ENCODE peak calls at places on chromosomes 13 and 19, in nine cellular contexts. One of them, this sample, is unnamed.

GRCh38 chr19:1668339-1669123 is 16.1 kb upstream of the TCF3 start:
- DNase-seq in ovary: no peak
- DNase-seq in gastrocnemius medialis: no peak
- DNase-seq in tibial nerve: no peak
- DNase-seq in uterus: no peak
- DNase-seq in breast epithelium: no peak
- DNase-seq in adrenal gland: no peak
- DNase-seq in A549: no peak
- DNase-seq in spleen: peak; percentile 86
- DNase-seq in this sample: no peak

GRCh38 chr19:32311371-32311770 is 34.0 kb upstream of the ZNF507 start:
- DNase-seq in A549: no peak
- DNase-seq in breast epithelium: no peak
- DNase-seq in ovary: no peak
- DNase-seq in spleen: no peak
- DNase-seq in adrenal gland: no peak
- DNase-seq in tibial nerve: no peak
- DNase-seq in uterus: no peak
- DNase-seq in gastrocnemius medialis: no peak
- DNase-seq in this sample: peak; percentile 64

GRCh38 chr13:24178847-24179845 is 18.6 kb downstream of the SPATA13 start:
- DNase-seq in gastrocnemius medialis: no peak
- DNase-seq in breast epithelium: no peak
- DNase-seq in adrenal gland: no peak
- DNase-seq in ovary: no peak
- DNase-seq in A549: no peak
- DNase-seq in spleen: no peak
- DNase-seq in uterus: no peak
- DNase-seq in tibial nerve: no peak
- DNase-seq in this sample: no peak

GRCh38 chr13:42405665-42406390 is 133.9 kb downstream of the AKAP11 start:
- DNase-seq in breast epithelium: no peak
- DNase-seq in uterus: no peak
- DNase-seq in tibial nerve: no peak
- DNase-seq in A549: no peak
- DNase-seq in adrenal gland: no peak
- DNase-seq in gastrocnemius medialis: no peak
- DNase-seq in ovary: no peak
- DNase-seq in spleen: no peak
- DNase-seq in this sample: no peak

GRCh38 chr13:96968027-96968426 is 26.2 kb downstream of the OXGR1 start:
- DNase-seq in ovary: no peak
- DNase-seq in uterus: no peak
- DNase-seq in breast epithelium: no peak
- DNase-seq in spleen: no peak
- DNase-seq in adrenal gland: no peak
- DNase-seq in tibial nerve: no peak
- DNase-seq in gastrocnemius medialis: no peak
- DNase-seq in A549: no peak
- DNase-seq in this sample: no peak

GRCh38 chr19:7748756-7749155 is 1.4 kb upstream of the CD209 start:
- DNase-seq in breast epithelium: no peak
- DNase-seq in A549: peak; percentile 54
- DNase-seq in uterus: no peak
- DNase-seq in adrenal gland: peak; percentile 52
- DNase-seq in tibial nerve: no peak
- DNase-seq in spleen: no peak
- DNase-seq in gastrocnemius medialis: no peak
- DNase-seq in ovary: no peak
- DNase-seq in this sample: no peak

GRCh38 chr19:14361824-14362223 is 19.4 kb upstream of the ADGRE5 start:
- DNase-seq in A549: peak; percentile 57
- DNase-seq in ovary: no peak
- DNase-seq in uterus: peak; percentile 62
- DNase-seq in tibial nerve: no peak
- DNase-seq in breast epithelium: no peak
- DNase-seq in gastrocnemius medialis: no peak
- DNase-seq in spleen: peak; percentile 77
- DNase-seq in adrenal gland: no peak
- DNase-seq in this sample: no peak

GRCh38 chr13:49746111-49746510 is 46.4 kb downstream of the KPNA3 start:
- DNase-seq in gastrocnemius medialis: no peak
- DNase-seq in breast epithelium: no peak
- DNase-seq in adrenal gland: peak; percentile 23
- DNase-seq in A549: peak; percentile 14
- DNase-seq in tibial nerve: no peak
- DNase-seq in spleen: no peak
- DNase-seq in ovary: no peak
- DNase-seq in uterus: no peak
- DNase-seq in this sample: no peak

GRCh38 chr13:23715762-23716235 is 145.6 kb downstream of the TNFRSF19 start:
- DNase-seq in A549: peak; percentile 38
- DNase-seq in gastrocnemius medialis: no peak
- DNase-seq in ovary: no peak
- DNase-seq in uterus: no peak
- DNase-seq in spleen: no peak
- DNase-seq in adrenal gland: no peak
- DNase-seq in tibial nerve: no peak
- DNase-seq in breast epithelium: no peak
- DNase-seq in this sample: no peak

GRCh38 chr13:20124303-20124702 is 36.5 kb downstream of the GJA3 start:
- DNase-seq in gastrocnemius medialis: no peak
- DNase-seq in ovary: no peak
- DNase-seq in A549: no peak
- DNase-seq in spleen: no peak
- DNase-seq in adrenal gland: no peak
- DNase-seq in tibial nerve: no peak
- DNase-seq in breast epithelium: no peak
- DNase-seq in uterus: no peak
- DNase-seq in this sample: no peak

GRCh38 chr19:1069009-1069779 is 2.2 kb downstream of the ARHGAP45 start:
- DNase-seq in gastrocnemius medialis: peak; percentile 60
- DNase-seq in breast epithelium: no peak
- DNase-seq in A549: no peak
- DNase-seq in adrenal gland: peak; percentile 71
- DNase-seq in uterus: no peak
- DNase-seq in ovary: no peak
- DNase-seq in tibial nerve: peak; percentile 53
- DNase-seq in spleen: peak; percentile 97
- DNase-seq in this sample: no peak

GRCh38 chr19:43675906-43676305 is 5.9 kb upstream of the PLAUR start:
- DNase-seq in adrenal gland: no peak
- DNase-seq in tibial nerve: no peak
- DNase-seq in breast epithelium: no peak
- DNase-seq in A549: no peak
- DNase-seq in uterus: no peak
- DNase-seq in spleen: no peak
- DNase-seq in ovary: no peak
- DNase-seq in gastrocnemius medialis: no peak
- DNase-seq in this sample: no peak

GRCh38 chr19:43674630-43674982 is 4.6 kb upstream of the PLAUR start:
- DNase-seq in gastrocnemius medialis: no peak
- DNase-seq in breast epithelium: no peak
- DNase-seq in tibial nerve: no peak
- DNase-seq in adrenal gland: no peak
- DNase-seq in ovary: no peak
- DNase-seq in A549: no peak
- DNase-seq in uterus: no peak
- DNase-seq in spleen: no peak
- DNase-seq in this sample: no peak

GRCh38 chr19:43678512-43678911 is 8.5 kb upstream of the PLAUR start:
- DNase-seq in spleen: no peak
- DNase-seq in uterus: no peak
- DNase-seq in adrenal gland: no peak
- DNase-seq in breast epithelium: no peak
- DNase-seq in A549: no peak
- DNase-seq in gastrocnemius medialis: no peak
- DNase-seq in tibial nerve: no peak
- DNase-seq in ovary: no peak
- DNase-seq in this sample: no peak

GRCh38 chr19:43673702-43674629 is 4.0 kb upstream of the PLAUR start:
- DNase-seq in gastrocnemius medialis: no peak
- DNase-seq in breast epithelium: no peak
- DNase-seq in adrenal gland: no peak
- DNase-seq in spleen: peak; percentile 80
- DNase-seq in tibial nerve: no peak
- DNase-seq in A549: no peak
- DNase-seq in uterus: no peak
- DNase-seq in ovary: no peak
- DNase-seq in this sample: no peak

DNA sequence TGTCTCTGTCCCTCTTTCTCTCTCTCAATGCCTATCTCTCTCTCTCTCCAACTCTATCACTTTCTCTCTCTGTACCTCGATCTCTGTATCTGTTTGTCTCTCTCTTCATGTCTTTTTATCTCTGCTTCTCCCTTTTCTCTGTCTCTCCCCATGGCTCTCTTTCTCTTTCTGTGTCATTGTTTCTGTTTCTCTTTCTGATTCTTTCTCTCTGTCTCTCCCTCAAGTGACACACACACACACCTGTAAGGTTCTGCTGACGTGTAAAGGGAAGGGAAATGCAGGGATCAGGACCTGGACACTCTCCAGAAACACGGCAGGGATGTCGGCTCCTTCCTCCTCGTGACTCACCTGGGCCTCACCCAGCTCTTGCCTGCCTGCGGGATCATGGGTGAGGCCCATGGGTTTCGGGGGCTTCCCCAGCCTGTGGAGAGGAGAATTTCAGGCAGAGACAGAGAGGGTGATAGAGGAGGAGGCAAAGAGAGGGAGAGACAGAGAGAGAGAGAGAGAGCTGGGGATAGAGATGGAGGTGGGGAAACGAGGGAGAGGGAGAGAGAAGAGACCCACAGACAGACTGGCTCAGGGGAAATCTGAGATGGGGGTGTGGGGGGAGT is 5.4 kb upstream of the PLAUR start:
- DNase-seq in adrenal gland: no peak
- DNase-seq in breast epithelium: peak; percentile 74
- DNase-seq in ovary: no peak
- DNase-seq in tibial nerve: no peak
- DNase-seq in A549: peak; percentile 88
- DNase-seq in uterus: no peak
- DNase-seq in spleen: no peak
- DNase-seq in gastrocnemius medialis: no peak
- DNase-seq in this sample: no peak
- TF ChIP-seq POLR2A in adrenal gland: no peak
- TF ChIP-seq POLR2A in breast epithelium: no peak
- TF ChIP-seq POLR2A in ovary: no peak
- TF ChIP-seq POLR2A in tibial nerve: no peak
- TF ChIP-seq POLR2A in A549: no peak
- TF ChIP-seq POLR2A in uterus: no peak
- TF ChIP-seq POLR2A in spleen: no peak
- TF ChIP-seq POLR2A in gastrocnemius medialis: no peak
- TF ChIP-seq POLR2A in this sample: no peak

DNA sequence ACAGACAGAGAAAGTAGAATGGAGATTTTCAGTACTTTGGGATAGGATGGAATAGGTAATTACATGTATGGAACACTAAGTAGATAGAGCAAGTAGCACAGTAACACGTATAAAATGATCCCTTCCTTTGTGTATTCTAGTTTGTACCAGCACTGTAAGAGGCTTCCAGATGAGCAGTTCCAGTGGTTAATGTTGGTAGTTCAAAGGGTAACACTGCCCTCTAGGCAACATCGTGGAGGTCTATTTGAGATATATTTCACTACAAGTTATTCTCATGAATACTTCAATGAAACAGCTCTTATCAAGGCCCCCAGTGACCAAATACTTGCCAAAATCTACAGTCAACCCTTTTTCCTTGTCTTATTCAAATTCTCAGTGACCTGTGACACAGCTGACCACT is 13.5 kb upstream of the ZNF563 start:
- DNase-seq in A549: peak; percentile 4
- DNase-seq in gastrocnemius medialis: no peak
- DNase-seq in adrenal gland: no peak
- DNase-seq in ovary: no peak
- DNase-seq in tibial nerve: no peak
- DNase-seq in uterus: no peak
- DNase-seq in breast epithelium: no peak
- DNase-seq in spleen: no peak
- DNase-seq in this sample: no peak
- TF ChIP-seq CTCF in A549: no peak
- TF ChIP-seq CTCF in gastrocnemius medialis: no peak
- TF ChIP-seq CTCF in adrenal gland: no peak
- TF ChIP-seq CTCF in ovary: no peak
- TF ChIP-seq CTCF in tibial nerve: no peak
- TF ChIP-seq CTCF in uterus: no peak
- TF ChIP-seq CTCF in breast epithelium: no peak
- TF ChIP-seq CTCF in spleen: no peak
- TF ChIP-seq CTCF in this sample: no peak

DNA sequence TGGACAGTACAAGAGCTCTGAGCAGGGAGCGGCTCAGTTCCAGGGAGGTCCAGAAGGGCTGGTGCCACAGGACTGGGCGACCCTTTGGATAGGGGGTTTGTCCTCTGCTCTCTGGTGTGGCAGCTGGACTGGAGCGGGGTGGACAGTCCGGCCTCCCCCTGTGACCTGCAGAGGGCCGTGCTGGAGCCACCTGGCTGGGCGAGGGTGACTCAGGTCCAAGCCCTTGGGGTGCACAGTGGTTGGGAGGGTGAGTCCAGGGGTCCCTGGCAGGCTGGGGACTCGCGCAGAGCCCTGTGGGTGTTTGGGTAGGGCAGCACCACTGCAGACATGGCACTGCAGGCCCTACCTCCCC is 7.2 kb downstream of the SSBP4 start:
- DNase-seq in tibial nerve: no peak
- DNase-seq in adrenal gland: no peak
- DNase-seq in spleen: no peak
- DNase-seq in breast epithelium: no peak
- DNase-seq in gastrocnemius medialis: no peak
- DNase-seq in ovary: no peak
- DNase-seq in uterus: no peak
- DNase-seq in A549: no peak
- DNase-seq in this sample: no peak
- H3K4me3 ChIP-seq in tibial nerve: no peak overlapping the region
- H3K4me3 ChIP-seq in adrenal gland: no peak overlapping the region
- H3K4me3 ChIP-seq in spleen: no peak overlapping the region
- H3K4me3 ChIP-seq in breast epithelium: no peak overlapping the region
- H3K4me3 ChIP-seq in gastrocnemius medialis: no peak overlapping the region
- H3K4me3 ChIP-seq in ovary: no peak overlapping the region
- H3K4me3 ChIP-seq in uterus: no peak overlapping the region
- H3K4me3 ChIP-seq in A549: no peak overlapping the region
- H3K4me3 ChIP-seq in this sample: no peak overlapping the region

DNA sequence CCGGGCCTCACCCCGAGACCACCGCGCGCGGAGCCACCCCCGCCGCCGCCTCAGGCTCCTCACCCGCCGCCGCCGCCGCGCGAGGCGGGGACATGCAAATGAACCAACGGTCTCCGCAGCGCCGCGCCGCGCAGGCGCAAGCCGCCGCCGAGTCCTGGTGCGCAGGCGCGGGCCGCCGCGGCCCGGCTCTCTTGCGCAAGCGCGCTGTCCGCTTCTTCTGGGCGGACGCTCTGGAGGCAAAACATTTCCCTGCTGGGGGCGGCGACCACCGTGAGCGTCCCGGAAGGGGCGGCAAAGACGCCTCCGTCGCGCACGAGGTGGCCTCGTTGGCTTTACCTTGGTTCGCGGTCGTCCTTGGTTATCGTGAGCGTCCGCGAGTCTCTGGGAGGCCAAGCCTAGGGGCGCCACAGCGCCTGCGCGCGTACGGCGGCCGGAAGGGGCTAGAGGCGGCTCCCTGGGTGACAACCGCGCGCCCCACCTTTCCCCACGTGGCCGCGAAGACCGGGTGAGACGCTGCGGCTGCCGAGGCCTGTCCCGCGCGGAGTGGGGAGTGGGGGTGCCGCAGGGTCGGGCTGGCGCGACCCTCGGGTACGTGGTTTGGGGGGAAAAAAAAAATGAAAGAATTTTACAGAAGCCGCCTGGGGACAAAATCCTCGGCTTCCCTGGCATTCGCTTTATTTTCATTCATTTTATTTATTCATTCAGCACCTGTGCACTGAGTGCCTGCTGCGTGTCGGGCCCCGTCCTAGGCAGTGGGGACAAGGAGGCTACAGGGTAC is at the start of the genes ARMC6 and SUGP2:
- DNase-seq in A549: peak; percentile 88
- DNase-seq in ovary: peak; percentile 92
- DNase-seq in adrenal gland: peak; percentile 85
- DNase-seq in breast epithelium: peak; percentile 75
- DNase-seq in spleen: peak; percentile 97
- DNase-seq in uterus: peak; percentile 73
- DNase-seq in tibial nerve: peak; percentile 66
- DNase-seq in gastrocnemius medialis: peak; percentile 80
- DNase-seq in this sample: no peak
- TF ChIP-seq POLR2A in A549: peak; percentile 23
- TF ChIP-seq POLR2A in ovary: peak; percentile 53
- TF ChIP-seq POLR2A in adrenal gland: peak; percentile 78
- TF ChIP-seq POLR2A in breast epithelium: no peak
- TF ChIP-seq POLR2A in spleen: peak; percentile 26
- TF ChIP-seq POLR2A in uterus: peak; percentile 46
- TF ChIP-seq POLR2A in tibial nerve: peak; percentile 69
- TF ChIP-seq POLR2A in gastrocnemius medialis: peak; percentile 80
- TF ChIP-seq POLR2A in this sample: peak; percentile 73